ENCODE peak calls at places on chromosomes 13 and 19, in five cellular contexts. B is mucosa of gallbladder, I is omental fat pad, R is midbrain, U is NCI-H1092. M is an unnamed sample.

GRCh38 chr13:66114127-66114526 is 1116.0 kb downstream of the PCDH9 start:
- DNase-seq in U (no peak), I (no peak), B (no peak), R (no peak), M (no peak)

GRCh38 chr19:40392123-40392522 is 2.1 kb upstream of the HIPK4 start:
- DNase-seq in R (no peak), I (no peak), U (no peak), B (no peak), M (no peak)

GRCh38 chr13:113915012-113915763 is 51.3 kb upstream of the GAS6 start:
- DNase-seq in R (no peak), U (peak), B (no peak), I (no peak), M (no peak)

GRCh38 chr13:48749144-48749543 is 95.4 kb downstream of the CYSLTR2 start:
- DNase-seq in B (no peak), R (no peak), U (no peak), I (no peak), M (no peak)

GRCh38 chr13:106535552-106536243 is at the start of gene EFNB2:
- DNase-seq in B (peak), R (peak), I (no peak), U (peak), M (peak)

GRCh38 chr13:114035186-114035582 is 61.3 kb upstream of the C13orf46 start:
- DNase-seq in I (no peak), U (no peak), B (no peak), R (no peak), M (no peak)

GRCh38 chr13:41791056-41791455 is 169.9 kb downstream of the VWA8 start:
- DNase-seq in B (no peak), I (no peak), U (no peak), R (no peak), M (no peak)

GRCh38 chr13:44272692-44273091 is 100.9 kb upstream of the SERP2 start:
- DNase-seq in U (no peak), I (no peak), B (no peak), R (no peak), M (no peak)

GRCh38 chr13:26377038-26377437 is 123.1 kb downstream of the CDK8 start:
- DNase-seq in R (no peak), U (no peak), B (no peak), I (no peak), M (no peak)

GRCh38 chr19:29084266-29084665 is 128.7 kb downstream of the UQCRFS1 start:
- DNase-seq in R (no peak), U (no peak), I (no peak), B (no peak), M (no peak)

GRCh38 chr13:109271991-109272454 is 514.4 kb downstream of the IRS2 start:
- DNase-seq in I (no peak), U (no peak), R (no peak), B (no peak), M (no peak)

GRCh38 chr13:87872813-87873212 is 201.6 kb downstream of the SLITRK5 start:
- DNase-seq in R (no peak), I (no peak), U (no peak), B (no peak), M (no peak)

GRCh38 chr19:38838986-38839761 is 7.6 kb upstream of the ECH1 start:
- DNase-seq in I (no peak), R (no peak), B (no peak), U (no peak), M (no peak)

GRCh38 chr19:54464044-54464623 is 556 bp upstream of the LENG9 start:
- DNase-seq in I (peak), R (peak), U (peak), B (peak), M (peak)

GRCh38 chr19:17555929-17556813 is 722 bp downstream of the COLGALT1 start:
- DNase-seq in B (peak), U (no peak), R (peak), I (no peak), M (peak)

GRCh38 chr13:98143601-98144500 is 957 bp downstream of the FARP1 start:
- DNase-seq in U (no peak), I (no peak), R (no peak), B (no peak), M (peak)

GRCh38 chr13:27079421-27079958 is 92.1 kb downstream of the USP12 start:
- DNase-seq in B (no peak), U (no peak), R (no peak), I (no peak), M (no peak)

GRCh38 chr13:38883783-38884182 is 106.8 kb downstream of the STOML3 start:
- DNase-seq in R (no peak), I (no peak), U (no peak), B (no peak), M (no peak)

GRCh38 chr19:41734585-41734984 is 20.7 kb upstream of the CEACAM6 start:
- DNase-seq in I (no peak), R (no peak), B (no peak), U (peak), M (no peak)

GRCh38 chr13:25802579-25802978 is 249.2 kb downstream of the SHISA2 start:
- DNase-seq in R (no peak), B (no peak), U (no peak), I (no peak), M (no peak)

GRCh38 chr19:18427752-18428131 is 8.5 kb downstream of the SSBP4 start:
- DNase-seq in U (no peak), R (no peak), I (no peak), B (no peak), M (no peak)

GRCh38 chr19:2212861-2213711 is 23.0 kb downstream of the PLEKHJ1 start:
- DNase-seq in R (no peak), I (no peak), U (no peak), B (peak), M (no peak)

GRCh38 chr13:69243366-69243765 is 864.3 kb upstream of the ATXN8OS start:
- DNase-seq in R (no peak), U (no peak), I (no peak), B (peak), M (no peak)

GRCh38 chr19:49058592-49058991 is 1.0 kb upstream of the CGB7 start:
- DNase-seq in R (no peak), U (no peak), I (no peak), B (no peak), M (peak)

GRCh38 chr13:106561551-106562170 is 6.3 kb downstream of the ARGLU1 start:
- DNase-seq in B (no peak), U (no peak), I (no peak), R (no peak), M (no peak)

GRCh38 chr19:3931041-3931440 is 1.8 kb upstream of the NMRK2 start:
- DNase-seq in B (peak), U (no peak), I (no peak), R (no peak), M (no peak)